ENCODE peak calls at places on chromosomes 4 and X, in six cellular contexts. One of them, this sample, is unnamed.

GRCh38 chr4:137819964-137820383 is 287.7 kb upstream of the PCDH18 start:
- DNase-seq in trophoblast cell: peak
- DNase-seq in mesenchymal stem cell: peak
- DNase-seq in H1: peak
- DNase-seq in neuronal stem cell: peak
- DNase-seq in IMR-90: peak
- DNase-seq in this sample: peak

GRCh38 chr4:183628189-183628588 is 30.8 kb downstream of the RWDD4 start:
- DNase-seq in mesenchymal stem cell: no peak
- DNase-seq in H1: no peak
- DNase-seq in IMR-90: no peak
- DNase-seq in trophoblast cell: no peak
- DNase-seq in neuronal stem cell: no peak
- DNase-seq in this sample: no peak

GRCh38 chr4:176350671-176351070 is 30.9 kb downstream of the SPCS3 start:
- DNase-seq in IMR-90: no peak
- DNase-seq in neuronal stem cell: no peak
- DNase-seq in mesenchymal stem cell: no peak
- DNase-seq in trophoblast cell: no peak
- DNase-seq in H1: no peak
- DNase-seq in this sample: no peak

GRCh38 chrX:140149761-140150160 is 184.4 kb upstream of the CXorf66 start:
- DNase-seq in neuronal stem cell: no peak
- DNase-seq in IMR-90: no peak
- DNase-seq in mesenchymal stem cell: no peak
- DNase-seq in trophoblast cell: no peak
- DNase-seq in H1: no peak
- DNase-seq in this sample: no peak

GRCh38 chrX:138128025-138128671 is 562.2 kb downstream of the ZIC3 start:
- DNase-seq in mesenchymal stem cell: peak
- DNase-seq in neuronal stem cell: peak
- DNase-seq in trophoblast cell: peak
- DNase-seq in H1: peak
- DNase-seq in IMR-90: peak
- DNase-seq in this sample: peak

GRCh38 chr4:90979551-90979950 is 852.4 kb downstream of the CCSER1 start:
- DNase-seq in trophoblast cell: no peak
- DNase-seq in IMR-90: no peak
- DNase-seq in neuronal stem cell: no peak
- DNase-seq in H1: no peak
- DNase-seq in mesenchymal stem cell: no peak
- DNase-seq in this sample: no peak

GRCh38 chrX:7069556-7069955 is 78.0 kb upstream of the STS start:
- DNase-seq in neuronal stem cell: no peak
- DNase-seq in H1: no peak
- DNase-seq in trophoblast cell: peak
- DNase-seq in IMR-90: no peak
- DNase-seq in mesenchymal stem cell: no peak
- DNase-seq in this sample: peak

GRCh38 chr4:1201851-1202525 is 29.6 kb upstream of the SPON2 start:
- DNase-seq in neuronal stem cell: no peak
- DNase-seq in IMR-90: peak
- DNase-seq in H1: no peak
- DNase-seq in trophoblast cell: no peak
- DNase-seq in mesenchymal stem cell: peak
- DNase-seq in this sample: no peak

GRCh38 chr4:945274-946102 is 13.2 kb downstream of the TMEM175 start:
- DNase-seq in trophoblast cell: no peak
- DNase-seq in neuronal stem cell: peak
- DNase-seq in mesenchymal stem cell: peak
- DNase-seq in H1: peak
- DNase-seq in IMR-90: no peak
- DNase-seq in this sample: peak

GRCh38 chrX:35919536-35920309 is at the start of gene CFAP47:
- DNase-seq in neuronal stem cell: peak
- DNase-seq in IMR-90: no peak
- DNase-seq in mesenchymal stem cell: peak
- DNase-seq in trophoblast cell: peak
- DNase-seq in H1: peak
- DNase-seq in this sample: peak
- H3K4me3 ChIP-seq in neuronal stem cell: peak
- H3K4me3 ChIP-seq in IMR-90: no peak
- H3K4me3 ChIP-seq in mesenchymal stem cell: peak
- H3K4me3 ChIP-seq in trophoblast cell: peak
- H3K4me3 ChIP-seq in H1: peak
- H3K4me3 ChIP-seq in this sample: peak

DNA sequence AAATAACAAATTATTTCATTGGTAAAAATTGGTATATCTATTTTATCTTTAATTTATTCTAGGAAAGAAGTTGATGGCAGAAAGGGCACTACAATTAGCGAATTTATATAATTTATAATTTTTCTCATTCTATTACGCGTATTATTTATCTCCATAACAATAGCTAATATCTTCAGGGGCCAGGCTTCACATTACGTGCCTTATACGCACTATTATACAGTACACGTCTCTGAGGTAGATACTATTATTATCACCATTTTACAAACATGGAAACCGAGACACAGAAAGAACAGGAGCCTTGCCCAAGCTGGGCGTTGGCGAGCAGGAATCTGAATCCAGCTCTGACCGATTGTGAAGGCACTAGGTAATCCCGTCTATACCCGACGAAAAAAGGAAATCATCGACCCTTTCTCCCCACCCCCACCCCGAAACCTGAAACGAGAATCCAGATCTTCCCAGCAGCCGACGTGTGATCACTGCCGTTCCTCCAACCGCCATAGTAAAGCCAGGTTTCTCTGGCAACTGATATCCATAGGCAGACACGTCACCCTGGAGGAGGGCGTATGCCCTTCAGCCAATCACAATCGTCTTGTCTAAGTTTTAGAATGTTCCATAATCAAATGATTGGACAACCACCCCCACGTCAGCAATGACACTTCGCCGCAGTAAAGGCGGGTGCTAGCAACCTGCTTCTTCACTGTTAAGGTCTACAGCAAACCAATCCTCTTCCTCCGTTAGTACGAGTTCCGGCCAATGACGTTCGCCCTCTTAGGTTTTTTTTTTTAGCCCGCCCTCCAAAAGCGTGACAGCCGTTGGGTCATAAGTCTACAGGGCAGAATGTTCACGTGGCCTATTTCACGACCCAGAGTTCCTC is at the start of gene MORF4L2:
- DNase-seq in IMR-90: peak
- DNase-seq in mesenchymal stem cell: peak
- DNase-seq in trophoblast cell: peak
- DNase-seq in neuronal stem cell: peak
- DNase-seq in H1: peak
- DNase-seq in this sample: peak
- H2BK120ac ChIP-seq in IMR-90: peak
- H2BK120ac ChIP-seq in mesenchymal stem cell: peak
- H2BK120ac ChIP-seq in trophoblast cell: peak
- H2BK120ac ChIP-seq in neuronal stem cell: no peak
- H2BK120ac ChIP-seq in H1: no peak
- H2BK120ac ChIP-seq in this sample: no peak

DNA sequence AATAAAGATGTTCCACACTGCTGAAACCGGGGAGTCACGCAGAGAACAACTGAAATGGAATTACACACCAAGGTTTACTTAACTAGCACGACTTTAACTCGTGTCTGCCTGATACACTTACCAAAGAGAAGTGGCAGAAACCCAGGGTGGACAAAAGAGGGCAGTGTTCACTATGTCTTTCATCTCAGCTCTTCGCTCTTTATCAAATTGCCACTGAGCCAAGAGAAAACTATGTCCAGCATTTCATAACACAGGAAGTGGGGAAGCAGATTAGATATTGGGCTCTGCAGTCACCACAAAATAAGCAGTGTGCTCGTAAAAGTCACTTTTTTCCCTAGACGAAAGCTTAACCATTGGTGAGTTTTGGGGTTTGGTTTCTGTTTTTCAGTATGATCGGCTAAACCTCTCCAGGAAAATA is 155.7 kb downstream of the CHIC2 start:
- DNase-seq in IMR-90: peak
- DNase-seq in H1: no peak
- DNase-seq in mesenchymal stem cell: peak
- DNase-seq in neuronal stem cell: peak
- DNase-seq in trophoblast cell: peak
- DNase-seq in this sample: peak
- H3K4me3 ChIP-seq in IMR-90: peak
- H3K4me3 ChIP-seq in H1: no peak
- H3K4me3 ChIP-seq in mesenchymal stem cell: peak
- H3K4me3 ChIP-seq in neuronal stem cell: no peak
- H3K4me3 ChIP-seq in trophoblast cell: no peak
- H3K4me3 ChIP-seq in this sample: no peak

DNA sequence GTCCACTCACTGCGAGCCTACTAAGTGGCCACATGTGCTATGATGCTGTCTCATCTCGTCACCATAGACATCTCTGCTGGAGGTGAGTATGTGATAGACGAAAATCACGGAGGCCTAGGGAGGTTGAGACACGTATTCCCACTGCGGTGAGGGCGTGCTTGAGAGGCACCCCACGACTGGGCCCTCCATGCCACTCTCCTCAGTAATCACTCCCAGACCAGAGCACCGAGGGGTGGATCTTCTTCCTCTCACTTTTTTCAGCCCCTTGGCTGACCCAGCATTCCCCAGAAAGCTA is 29.0 kb downstream of the AFAP1 start:
- DNase-seq in H1: no peak
- DNase-seq in trophoblast cell: no peak
- DNase-seq in IMR-90: no peak
- DNase-seq in mesenchymal stem cell: no peak
- DNase-seq in neuronal stem cell: no peak
- DNase-seq in this sample: no peak
- H2BK120ac ChIP-seq in H1: peak
- H2BK120ac ChIP-seq in trophoblast cell: peak
- H2BK120ac ChIP-seq in IMR-90: peak
- H2BK120ac ChIP-seq in mesenchymal stem cell: peak
- H2BK120ac ChIP-seq in neuronal stem cell: no peak
- H2BK120ac ChIP-seq in this sample: no peak